ENCODE peak calls at places on chromosomes 2 and 18, in seven cellular contexts. Z is adrenal gland, D is stomach, T is transverse colon, C is A549, V is tibial nerve, G is HCT116. R is an unnamed sample.
A peak's percentile ranks its signal among the peaks of the same experiment; 100 is the strongest.

GRCh38 chr18:23143059-23143831 is 8.0 kb downstream of the CABLES1 start:
- DNase-seq in Z (peak; percentile 69), D (no peak), T (peak; percentile 64), C (no peak), V (no peak), G (peak; percentile 54), R (peak; percentile 62)

GRCh38 chr2:236375973-236376476 is 111.8 kb upstream of the ASB18 start:
- DNase-seq in Z (no peak), D (no peak), T (no peak), C (no peak), V (no peak), G (no peak), R (no peak)

GRCh38 chr2:236769981-236770671 is 200.5 kb downstream of the ACKR3 start:
- DNase-seq in Z (no peak), D (no peak), T (no peak), C (peak; percentile 87), V (no peak), G (no peak), R (no peak)

GRCh38 chr2:237747189-237747588 is 51.4 kb upstream of the RBM44 start:
- DNase-seq in Z (no peak), D (no peak), T (no peak), C (no peak), V (no peak), G (no peak), R (no peak)

GRCh38 chr2:40654346-40654745 is 202.5 kb upstream of the SLC8A1 start:
- DNase-seq in Z (no peak), D (no peak), T (no peak), C (no peak), V (no peak), G (no peak), R (no peak)

GRCh38 chr2:223590964-223591363 is 11.2 kb downstream of the SCG2 start:
- DNase-seq in Z (no peak), D (no peak), T (no peak), C (no peak), V (no peak), G (no peak), R (no peak)

GRCh38 chr2:178886006-178886405 is 78.8 kb upstream of the TTN start:
- DNase-seq in Z (no peak), D (no peak), T (no peak), C (no peak), V (no peak), G (no peak), R (no peak)

GRCh38 chr2:18910843-18911242 is 321.5 kb upstream of the NT5C1B start:
- DNase-seq in Z (no peak), D (no peak), T (no peak), C (peak; percentile 22), V (no peak), G (peak; percentile 2), R (no peak)

GRCh38 chr2:68318686-68319396 is 908 bp downstream of the CNRIP1 start:
- DNase-seq in Z (peak; percentile 52), D (no peak), T (peak; percentile 10), C (peak; percentile 6), V (no peak), G (no peak), R (peak; percentile 50)

GRCh38 chr2:129936334-129936934 is 43.0 kb upstream of the RAB6C start:
- DNase-seq in Z (no peak), D (peak; percentile 70), T (peak; percentile 52), C (no peak), V (no peak), G (no peak), R (peak; percentile 60)

GRCh38 chr2:213150315-213150951 is 979 bp downstream of the IKZF2 start:
- DNase-seq in Z (no peak), D (no peak), T (peak; percentile 13), C (no peak), V (no peak), G (no peak), R (no peak)

GRCh38 chr2:149134335-149134923 is 95.9 kb downstream of the LYPD6B start:
- DNase-seq in Z (no peak), D (no peak), T (no peak), C (no peak), V (no peak), G (no peak), R (no peak)

GRCh38 chr18:38525039-38525438 is 959.4 kb upstream of the CELF4 start:
- DNase-seq in Z (no peak), D (no peak), T (no peak), C (no peak), V (no peak), G (no peak), R (no peak)

GRCh38 chr2:46519265-46519664 is 39.9 kb downstream of the TMEM247 start:
- DNase-seq in Z (no peak), D (no peak), T (no peak), C (no peak), V (no peak), G (no peak), R (no peak)

GRCh38 chr2:120809576-120810440 is 74.1 kb downstream of the GLI2 start:
- DNase-seq in Z (no peak), D (no peak), T (no peak), C (no peak), V (no peak), G (no peak), R (no peak)

GRCh38 chr2:236986524-236987330 is 99.0 kb upstream of the COPS8 start:
- DNase-seq in Z (no peak), D (no peak), T (no peak), C (no peak), V (no peak), G (no peak), R (no peak)

GRCh38 chr2:46153996-46154753 is 143.0 kb upstream of the EPAS1 start:
- DNase-seq in Z (no peak), D (no peak), T (no peak), C (no peak), V (no peak), G (no peak), R (no peak)

GRCh38 chr2:175449616-175450015 is 268.1 kb upstream of the ATP5MC3 start:
- DNase-seq in Z (no peak), D (no peak), T (no peak), C (no peak), V (no peak), G (no peak), R (no peak)

GRCh38 chr2:237616373-237617304 is 10.7 kb upstream of the LRRFIP1 start:
- DNase-seq in Z (no peak), D (no peak), T (no peak), C (no peak), V (no peak), G (no peak), R (no peak)

GRCh38 chr18:49250819-49251388 is 209.5 kb downstream of the DYM start:
- DNase-seq in Z (no peak), D (no peak), T (no peak), C (peak; percentile 16), V (no peak), G (no peak), R (no peak)

DNA sequence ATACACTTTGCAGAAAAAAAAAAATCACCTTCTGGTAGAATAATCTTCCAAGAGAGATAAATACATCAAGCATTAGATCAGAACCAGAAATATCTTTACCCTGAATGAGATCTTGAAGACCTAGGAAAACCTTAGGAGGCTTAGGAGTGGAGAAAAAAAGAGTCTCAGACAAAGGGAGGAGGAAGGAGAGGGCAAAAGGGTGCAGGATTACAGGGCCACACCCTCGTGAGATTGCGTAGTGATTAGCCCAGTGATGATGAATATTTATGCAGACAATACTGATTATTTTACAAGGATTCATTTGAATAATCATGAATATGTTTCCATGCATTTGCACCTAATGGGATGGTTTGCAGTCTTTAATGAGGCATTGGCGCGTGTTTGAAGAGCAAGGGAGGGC is 18.8 kb upstream of the ZNF532 start:
- DNase-seq in Z (no peak), D (no peak), T (no peak), C (no peak), V (no peak), G (no peak), R (no peak)
- H3K4me3 ChIP-seq in Z (no peak overlapping the region), D (no peak overlapping the region), T (no peak overlapping the region), C (no peak overlapping the region), V (no peak overlapping the region), G (no peak overlapping the region), R (no peak overlapping the region)

DNA sequence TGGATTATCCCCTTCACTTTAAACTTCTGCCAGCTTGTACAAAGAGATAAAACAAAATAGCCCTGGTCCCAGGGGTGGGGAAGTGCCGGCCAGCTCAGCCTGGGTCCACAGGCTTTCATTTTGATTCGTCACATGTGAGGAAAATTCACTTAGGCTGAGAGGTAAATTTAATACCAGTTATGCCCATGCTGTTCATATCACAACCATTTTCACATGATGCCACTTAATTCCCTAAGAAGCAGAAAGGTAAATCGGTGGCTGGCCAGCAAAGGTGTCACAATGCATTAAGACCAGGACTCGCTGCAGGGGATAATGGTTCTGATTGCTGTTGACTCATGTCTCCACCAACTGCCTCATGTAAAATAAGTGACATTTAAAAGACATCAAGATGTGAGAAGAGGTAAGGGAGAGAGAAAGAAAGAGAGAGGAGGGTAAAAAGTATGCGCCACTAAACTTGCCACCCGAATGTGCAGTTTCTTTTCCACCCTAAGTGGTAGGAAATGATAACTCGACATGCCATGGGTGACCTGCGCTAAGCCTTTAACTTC is 261.0 kb upstream of the SIX3 start:
- DNase-seq in Z (no peak), D (no peak), T (no peak), C (no peak), V (no peak), G (no peak), R (no peak)
- H3K27ac ChIP-seq in Z (no peak overlapping the region), D (no peak overlapping the region), T (no peak overlapping the region), C (no peak overlapping the region), V (no peak overlapping the region), G (no peak overlapping the region), R (no peak overlapping the region)

DNA sequence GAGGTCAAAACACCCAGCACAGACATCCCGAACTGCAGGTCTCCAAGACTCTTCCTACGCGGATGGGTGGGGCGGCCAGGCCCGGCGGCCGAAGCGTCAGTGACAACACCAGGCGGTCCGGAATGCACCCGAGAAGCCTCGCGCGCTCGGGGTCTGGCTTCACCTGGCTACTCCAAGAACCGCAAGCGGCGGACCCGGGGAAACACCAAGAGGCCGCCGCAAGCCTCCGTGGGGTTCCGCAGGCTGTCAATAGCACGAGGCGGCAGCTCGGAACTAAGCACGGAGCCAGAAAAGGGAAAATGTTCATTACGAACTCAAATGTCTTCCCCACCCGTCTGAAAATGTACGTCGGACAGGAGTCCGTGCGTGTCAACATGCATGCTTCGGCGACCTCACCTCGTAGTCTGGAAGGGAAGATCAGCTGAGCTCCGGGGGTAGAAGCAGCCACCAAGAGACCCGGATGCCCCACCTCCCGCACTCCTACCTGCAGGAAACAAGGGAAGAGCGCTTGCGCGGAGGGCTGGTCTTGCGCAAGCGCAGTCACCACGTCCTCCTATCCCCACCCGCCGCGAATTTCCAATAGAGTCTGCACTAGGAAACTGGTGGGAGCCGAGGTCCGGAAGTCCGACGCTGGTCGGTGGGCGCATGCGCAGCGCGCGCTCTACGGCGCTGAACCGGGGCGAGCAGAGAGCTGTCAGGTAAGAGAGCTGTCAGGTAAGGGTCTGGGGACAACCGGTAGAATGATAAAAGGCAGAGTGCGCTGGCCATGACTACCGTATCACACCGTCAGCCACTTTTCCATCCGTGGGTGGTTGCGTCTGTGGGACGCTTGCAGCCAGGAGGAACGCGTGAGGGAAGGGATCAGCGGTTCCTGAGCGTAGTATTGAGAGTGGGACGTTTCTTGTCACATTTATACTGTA is at the start of the genes GPATCH11 and HEATR5B:
- DNase-seq in Z (peak; percentile 98), D (peak; percentile 96), T (peak; percentile 97), C (peak; percentile 98), V (peak; percentile 83), G (peak; percentile 95), R (peak; percentile 95)
- TF ChIP-seq POLR2A in Z (peak; percentile 7), D (no peak), T (peak; percentile 70), C (peak; percentile 48), V (no peak), G (peak; percentile 58), R (no peak)

DNA sequence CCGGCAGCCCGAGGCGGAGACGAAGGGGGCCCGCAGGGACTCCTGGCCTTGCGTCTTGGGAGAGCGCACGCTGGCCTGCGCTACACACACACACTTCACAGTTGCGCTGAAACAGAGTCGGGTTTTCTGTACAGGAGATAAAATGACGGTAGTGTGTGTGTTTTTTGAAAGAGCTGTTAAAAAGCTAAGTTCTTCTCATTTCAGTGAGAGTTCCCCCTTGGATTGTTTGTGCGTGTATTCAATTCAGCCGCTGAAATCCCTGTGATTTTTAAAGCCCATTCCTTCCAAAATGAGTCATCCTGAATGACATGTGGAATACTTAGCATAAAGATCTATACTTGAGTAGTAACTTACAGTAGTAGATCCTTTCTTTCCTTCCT is 18.3 kb upstream of the SOX11 start:
- DNase-seq in Z (no peak), D (no peak), T (no peak), C (no peak), V (no peak), G (no peak), R (no peak)
- H3K4me3 ChIP-seq in Z (no peak overlapping the region), D (peak overlapping the region; percentile 37), T (no peak overlapping the region), C (no peak overlapping the region), V (no peak overlapping the region), G (no peak overlapping the region), R (peak overlapping the region; percentile 27)